ENCODE peak calls at places on chromosomes 16 and 17, in ten cellular contexts. Y is NCI-H69, R is right lobe of liver, F is RPMI8226, G is fibroblast of the conjunctiva, D is HFFc6, X is fibroblast of lung, T is iris pigment epithelial cell, H is sciatic nerve, B is HAP-1. M is an unnamed sample.

GRCh38 chr16:466651-467050 is 41.2 kb downstream of the RAB11FIP3 start:
- DNase-seq in X (no peak), B (no peak), Y (no peak), R (no peak), H (no peak), T (no peak), G (no peak), D (no peak), F (no peak), M (no peak)

GRCh38 chr16:23362460-23363317 is 60.6 kb downstream of the SCNN1B start:
- DNase-seq in D (no peak), F (no peak), Y (peak; percentile 88), B (no peak), R (no peak), G (no peak), H (no peak), X (no peak), T (no peak), M (peak; percentile 60)

GRCh38 chr16:15509593-15510520 is 75.5 kb downstream of the BMERB1 start:
- DNase-seq in B (no peak), R (no peak), F (no peak), G (no peak), D (peak; percentile 51), X (peak; percentile 48), Y (no peak), T (peak; percentile 27), H (no peak), M (no peak)

GRCh38 chr17:43772877-43773648 is 5.7 kb downstream of the DUSP3 start:
- DNase-seq in D (no peak), G (no peak), H (no peak), X (no peak), B (no peak), R (no peak), T (no peak), F (no peak), Y (no peak), M (no peak)

GRCh38 chr17:42266918-42267766 is 9.0 kb downstream of the STAT5B start:
- DNase-seq in D (peak; percentile 96), H (no peak), B (no peak), T (peak; percentile 97), R (no peak), Y (no peak), X (peak; percentile 99), F (no peak), G (no peak), M (no peak)

GRCh38 chr17:79042421-79043190 is 18.6 kb downstream of the C1QTNF1 start:
- DNase-seq in B (peak; percentile 83), X (peak; percentile 62), D (peak; percentile 45), Y (peak; percentile 84), T (peak; percentile 44), R (no peak), F (peak; percentile 58), G (peak; percentile 31), H (peak; percentile 81), M (peak; percentile 79)

GRCh38 chr17:44589316-44590071 is 32.2 kb downstream of the FZD2 start:
- DNase-seq in B (no peak), R (no peak), D (peak; percentile 46), H (no peak), X (no peak), T (peak; percentile 23), Y (peak; percentile 23), F (no peak), G (no peak), M (no peak)

GRCh38 chr16:46929378-46930332 is 43.8 kb downstream of the DNAJA2 start:
- DNase-seq in G (peak; percentile 8), D (peak; percentile 38), B (peak; percentile 83), R (peak; percentile 68), H (peak; percentile 83), X (peak; percentile 47), F (peak; percentile 70), Y (peak; percentile 21), T (peak; percentile 55), M (peak; percentile 83)

GRCh38 chr16:85458952-85459351 is 154.2 kb upstream of the GSE1 start:
- DNase-seq in R (no peak), D (no peak), T (no peak), H (no peak), G (no peak), B (no peak), X (no peak), F (no peak), Y (peak; percentile 88), M (no peak)

GRCh38 chr17:13582776-13583414 is 18.8 kb downstream of the HS3ST3A1 start:
- DNase-seq in R (no peak), T (no peak), G (no peak), F (no peak), D (peak; percentile 46), B (no peak), H (no peak), Y (no peak), X (peak; percentile 68), M (no peak)

GRCh38 chr16:63787014-63787413 is 1334.8 kb downstream of the CDH11 start:
- DNase-seq in X (peak; percentile 1), T (no peak), H (no peak), D (no peak), B (no peak), F (no peak), G (no peak), Y (peak; percentile 2), R (no peak), M (no peak)

GRCh38 chr16:20624882-20625807 is 49.0 kb upstream of the ACSM2B start:
- DNase-seq in Y (no peak), G (no peak), D (no peak), F (no peak), H (no peak), T (no peak), X (no peak), B (no peak), R (no peak), M (no peak)

M was measured in cardiac septum.